ENCODE peak calls at places on chromosomes 2 and 18, in eight cellular contexts. P is spleen; E is uterus; K is IMR-90; G is GM23248; R is fibroblast of lung; Q is A673; U is naive thymus-derived CD4-positive, alpha-beta T cell. F is an unnamed sample.

GRCh38 chr2:110960281-110960680 is 160.4 kb upstream of the BCL2L11 start:
- DNase-seq in P (no peak), E (no peak), K (no peak), G (no peak), R (no peak), Q (no peak), U (no peak), F (no peak)

GRCh38 chr2:1598800-1599199 is 145.5 kb downstream of the PXDN start:
- DNase-seq in P (no peak), E (no peak), K (no peak), G (no peak), R (no peak), Q (no peak), U (no peak), F (no peak)

GRCh38 chr18:10057401-10057800 is 143.6 kb downstream of the VAPA start:
- DNase-seq in P (no peak), E (no peak), K (no peak), G (no peak), R (no peak), Q (peak; percentile 89), U (no peak), F (no peak)

GRCh38 chr2:217515615-217516309 is 487.0 kb downstream of the TNS1 start:
- DNase-seq in P (no peak), E (no peak), K (no peak), G (no peak), R (no peak), Q (no peak), U (no peak), F (no peak)

GRCh38 chr2:64699712-64700111 is 46.0 kb upstream of the SERTAD2 start:
- DNase-seq in P (no peak), E (no peak), K (no peak), G (no peak), R (no peak), Q (peak; percentile 21), U (no peak), F (peak; percentile 66)

GRCh38 chr2:84865181-84865783 is 15.6 kb downstream of the TRABD2A start:
- DNase-seq in P (no peak), E (no peak), K (peak; percentile 43), G (peak; percentile 53), R (peak; percentile 58), Q (peak; percentile 37), U (peak; percentile 43), F (peak; percentile 64)

GRCh38 chr18:70301667-70302066 is 12.8 kb downstream of the SOCS6 start:
- DNase-seq in P (no peak), E (no peak), K (no peak), G (no peak), R (no peak), Q (no peak), U (no peak), F (no peak)

GRCh38 chr2:178679891-178680290 is 127.3 kb downstream of the TTN start:
- DNase-seq in P (no peak), E (no peak), K (no peak), G (no peak), R (no peak), Q (no peak), U (no peak), F (no peak)

GRCh38 chr18:44437603-44438002 is 243.1 kb upstream of the SETBP1 start:
- DNase-seq in P (no peak), E (no peak), K (no peak), G (no peak), R (no peak), Q (no peak), U (no peak), F (no peak)

GRCh38 chr2:58427572-58428285 is 186.6 kb upstream of the FANCL start:
- DNase-seq in P (no peak), E (peak; percentile 13), K (peak; percentile 15), G (peak; percentile 57), R (peak; percentile 51), Q (peak; percentile 44), U (no peak), F (no peak)

GRCh38 chr2:98459776-98460175 is 15.1 kb downstream of the INPP4A start:
- DNase-seq in P (no peak), E (no peak), K (peak; percentile 70), G (no peak), R (peak; percentile 40), Q (no peak), U (peak; percentile 5), F (no peak)

GRCh38 chr18:25341861-25342260 is 10.1 kb downstream of the ZNF521 start:
- DNase-seq in P (no peak), E (no peak), K (no peak), G (no peak), R (no peak), Q (no peak), U (no peak), F (no peak)

GRCh38 chr18:64097497-64097896 is 51.4 kb downstream of the LINC00305 start:
- DNase-seq in P (no peak), E (no peak), K (no peak), G (peak; percentile 17), R (peak; percentile 1), Q (peak; percentile 12), U (no peak), F (peak; percentile 69)

GRCh38 chr18:2914185-2914584 is 67.4 kb downstream of the EMILIN2 start:
- DNase-seq in P (no peak), E (peak; percentile 56), K (no peak), G (no peak), R (no peak), Q (no peak), U (no peak), F (no peak)

DNA sequence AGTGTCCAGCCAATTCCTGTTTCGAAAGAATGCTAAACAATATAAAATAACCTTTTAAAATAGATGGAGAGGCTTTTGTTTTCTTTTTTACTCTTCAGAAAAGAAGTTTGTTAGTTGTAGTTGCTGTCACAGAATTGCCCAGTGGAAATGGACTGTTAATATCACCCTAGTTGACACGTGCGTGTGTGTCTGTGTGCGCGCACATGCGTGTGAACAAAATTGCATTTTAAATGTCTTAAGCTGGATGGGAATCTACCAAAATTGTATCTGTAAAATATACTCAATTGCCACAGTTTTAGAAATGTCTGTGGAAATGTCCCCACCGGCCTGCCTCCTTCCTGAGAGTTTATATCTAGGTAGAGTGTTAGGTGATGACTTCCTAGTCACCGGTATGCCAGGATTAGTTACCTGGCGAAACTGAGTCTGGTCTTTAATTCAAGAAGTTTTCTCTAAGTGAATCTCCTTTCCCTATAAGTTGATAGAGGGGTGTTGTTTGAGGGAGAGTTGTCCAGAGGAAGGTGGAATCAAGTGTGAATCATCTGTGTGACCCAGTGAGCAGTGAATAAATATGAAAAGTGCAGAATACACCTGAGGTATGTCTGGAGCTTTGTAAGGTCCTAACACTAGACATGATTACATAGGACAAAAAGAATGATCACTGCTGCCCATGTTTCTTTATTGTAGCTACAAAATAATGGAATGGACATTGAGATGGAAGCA is 11.0 kb downstream of the POU3F3 start:
- DNase-seq in P (no peak), E (no peak), K (no peak), G (no peak), R (no peak), Q (no peak), U (no peak), F (no peak)
- H3K27me3 ChIP-seq in P (peaks cover 84% of the 10 kb centered on the region), E (peaks cover 74% of the 10 kb centered on the region), K (peaks cover 71% of the 10 kb centered on the region), G (peaks cover 18% of the 10 kb centered on the region), R (peaks cover 36% of the 10 kb centered on the region), Q (peaks cover 89% of the 10 kb centered on the region), U (peaks cover 27% of the 10 kb centered on the region), F (no peaks in the 10 kb centered on the region)

GRCh38 chr2:136125226-136125625 is 7.3 kb upstream of the CXCR4 start:
- DNase-seq in P (no peak), E (no peak), K (no peak), G (no peak), R (no peak), Q (no peak), U (no peak), F (no peak)
- H3K27me3 ChIP-seq in P (no peaks in the 10 kb centered on the region), E (peaks cover 12% of the 10 kb centered on the region), K (peaks cover 26% of the 10 kb centered on the region), G (peaks cover 47% of the 10 kb centered on the region), R (peaks cover 2% of the 10 kb centered on the region), Q (peaks cover 72% of the 10 kb centered on the region), U (no peaks in the 10 kb centered on the region), F (no peaks in the 10 kb centered on the region)

GRCh38 chr2:66430906-66431619 is 3.9 kb upstream of the MEIS1 start:
- DNase-seq in P (no peak), E (peak; percentile 35), K (no peak), G (no peak), R (no peak), Q (no peak), U (no peak), F (no peak)

GRCh38 chr2:66428986-66429612 is 5.8 kb upstream of the MEIS1 start:
- DNase-seq in P (no peak), E (no peak), K (peak; percentile 79), G (peak; percentile 79), R (peak; percentile 80), Q (peak; percentile 87), U (no peak), F (peak; percentile 90)

GRCh38 chr2:66426250-66427064 is 8.5 kb upstream of the MEIS1 start:
- DNase-seq in P (peak; percentile 73), E (peak; percentile 18), K (no peak), G (no peak), R (no peak), Q (peak; percentile 51), U (no peak), F (no peak)

GRCh38 chr2:66430195-66430905 is 4.6 kb upstream of the MEIS1 start:
- DNase-seq in P (no peak), E (no peak), K (no peak), G (no peak), R (no peak), Q (no peak), U (no peak), F (no peak)

DNA sequence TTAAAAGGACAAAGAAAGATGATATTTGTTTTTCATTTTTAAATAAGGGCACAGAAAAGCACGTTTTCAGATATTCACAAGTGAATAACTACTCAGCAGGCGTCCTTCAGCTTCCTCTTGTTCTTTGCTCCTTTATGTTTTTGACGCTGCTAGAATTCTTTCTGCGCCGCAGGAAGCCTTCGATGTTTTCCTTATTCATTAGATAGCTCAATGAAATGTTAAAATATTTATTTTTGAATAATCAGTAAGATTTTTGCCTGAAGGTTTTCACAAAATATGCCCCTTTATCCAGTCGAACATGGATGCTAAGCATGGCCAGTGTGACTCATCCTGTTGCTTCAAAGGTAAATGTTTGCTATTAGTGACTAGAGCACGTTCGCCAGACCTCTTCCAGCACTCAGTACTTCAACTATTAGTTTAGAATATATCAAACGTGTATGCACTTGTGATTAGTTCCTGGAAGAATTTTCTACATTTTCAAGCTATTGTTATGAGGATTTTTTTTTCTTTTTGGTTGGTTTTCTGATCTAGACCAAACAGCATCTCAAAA is 7.6 kb upstream of the MEIS1 start:
- DNase-seq in P (no peak), E (no peak), K (no peak), G (no peak), R (no peak), Q (no peak), U (no peak), F (no peak)
- H3K27me3 ChIP-seq in P (peaks cover 18% of the 10 kb centered on the region), E (no peaks in the 10 kb centered on the region), K (peaks cover 6% of the 10 kb centered on the region), G (peaks cover 21% of the 10 kb centered on the region), R (no peaks in the 10 kb centered on the region), Q (no peaks in the 10 kb centered on the region), U (no peaks in the 10 kb centered on the region), F (no peaks in the 10 kb centered on the region)

DNA sequence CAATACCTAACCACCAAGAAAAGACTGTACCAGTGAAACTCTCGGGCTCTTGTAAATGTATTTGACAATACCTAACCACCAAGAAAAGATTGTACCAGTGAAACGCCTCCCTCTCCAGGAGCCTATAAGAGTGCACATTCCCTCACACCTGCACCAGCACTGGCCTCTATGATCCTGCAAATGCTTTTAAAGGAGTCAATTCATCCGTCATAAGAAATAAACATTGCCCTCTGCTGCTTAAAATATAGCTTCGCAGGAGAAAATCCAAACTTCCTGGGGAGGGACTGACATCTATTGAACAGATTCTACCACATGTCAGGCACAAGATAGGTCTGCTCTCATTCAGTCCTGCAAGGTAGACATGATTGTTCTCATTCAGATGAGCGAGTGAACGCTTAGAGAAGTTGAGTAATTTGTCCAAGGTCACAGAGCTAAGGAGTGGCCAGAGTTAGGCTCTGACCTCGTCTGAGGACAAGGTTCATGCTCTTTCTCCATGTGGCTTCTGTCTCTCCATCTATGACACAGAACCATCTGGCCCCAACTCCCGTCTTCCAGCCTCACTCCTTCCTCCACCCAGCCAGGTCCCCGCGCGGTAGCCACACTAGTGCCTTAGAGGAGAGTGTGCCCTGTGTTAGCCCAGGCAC is 38.7 kb downstream of the MCFD2 start:
- DNase-seq in P (no peak), E (no peak), K (peak; percentile 88), G (peak; percentile 89), R (peak; percentile 84), Q (peak; percentile 69), U (no peak), F (no peak)
- H3K27me3 ChIP-seq in P (no peaks in the 10 kb centered on the region), E (no peaks in the 10 kb centered on the region), K (no peaks in the 10 kb centered on the region), G (no peaks in the 10 kb centered on the region), R (no peaks in the 10 kb centered on the region), Q (no peaks in the 10 kb centered on the region), U (no peaks in the 10 kb centered on the region), F (no peaks in the 10 kb centered on the region)

F was measured in Karpas-422.